ENCODE peak calls at places on chromosomes 6 and 20, in six cellular contexts. C is dermis microvascular lymphatic vessel endothelial cell, W is A549, Y is HEK293T, P is cardiac fibroblast, G is hippocampal formation. N is an unnamed sample.

GRCh38 chr20:49964964-49965780 is 17.6 kb upstream of the SNAI1 start:
- DNase-seq in C (no peak), W (peak; percentile 78), Y (peak; percentile 81), P (no peak), G (no peak), N (no peak)

GRCh38 chr20:17925300-17925939 is 43.2 kb downstream of the SNX5 start:
- DNase-seq in C (no peak), W (no peak), Y (no peak), P (peak; percentile 77), G (no peak), N (no peak)

GRCh38 chr6:142944126-142945066 is 580 bp downstream of the HIVEP2 start:
- DNase-seq in C (peak; percentile 85), W (peak; percentile 69), Y (peak; percentile 67), P (peak; percentile 97), G (peak; percentile 77), N (peak; percentile 76)

GRCh38 chr6:29974901-29975560 is 32.7 kb downstream of the HLA-A start:
- DNase-seq in C (no peak), W (no peak), Y (no peak), P (no peak), G (no peak), N (no peak)

GRCh38 chr6:25280617-25280990 is 1.4 kb downstream of the CARMIL1 start:
- DNase-seq in C (no peak), W (peak; percentile 32), Y (no peak), P (peak; percentile 55), G (no peak), N (no peak)

GRCh38 chr6:5241242-5241641 is 19.5 kb downstream of the LYRM4 start:
- DNase-seq in C (no peak), W (no peak), Y (no peak), P (no peak), G (no peak), N (no peak)

GRCh38 chr20:32338665-32339064 is 19.5 kb upstream of the ASXL1 start:
- DNase-seq in C (no peak), W (no peak), Y (no peak), P (no peak), G (no peak), N (no peak)

GRCh38 chr6:23031986-23032385 is 462.6 kb downstream of the HDGFL1 start:
- DNase-seq in C (no peak), W (no peak), Y (no peak), P (peak; percentile 10), G (no peak), N (no peak)

GRCh38 chr20:24048014-24048611 is 59.5 kb upstream of the GGTLC1 start:
- DNase-seq in C (no peak), W (no peak), Y (no peak), P (no peak), G (no peak), N (no peak)

GRCh38 chr6:169145991-169146501 is 107.6 kb downstream of the THBS2 start:
- DNase-seq in C (no peak), W (no peak), Y (no peak), P (peak; percentile 64), G (peak; percentile 7), N (peak; percentile 47)

GRCh38 chr20:51613576-51613975 is 71.1 kb upstream of the NFATC2 start:
- DNase-seq in C (no peak), W (no peak), Y (no peak), P (no peak), G (no peak), N (no peak)

GRCh38 chr20:34891166-34892062 is 15.0 kb downstream of the ACSS2 start:
- DNase-seq in C (no peak), W (no peak), Y (no peak), P (peak; percentile 69), G (no peak), N (no peak)